ENCODE peak calls at places on chromosomes 16 and 17, in six cellular contexts. One of them, this sample, is unnamed.

GRCh38 chr17:81400154-81400938 is 5.1 kb downstream of the BAHCC1 start:
- DNase-seq in H1: no peak
- DNase-seq in H9: peak
- DNase-seq in IMR-90: peak
- DNase-seq in neuronal stem cell: peak
- DNase-seq in mesenchymal stem cell: peak
- DNase-seq in this sample: no peak

GRCh38 chr16:3695610-3696369 is 21.5 kb downstream of the TRAP1 start:
- DNase-seq in H1: no peak
- DNase-seq in H9: no peak
- DNase-seq in IMR-90: no peak
- DNase-seq in neuronal stem cell: no peak
- DNase-seq in mesenchymal stem cell: no peak
- DNase-seq in this sample: no peak

GRCh38 chr17:81814748-81815645 is 11.0 kb downstream of the GCGR start:
- DNase-seq in H1: no peak
- DNase-seq in H9: no peak
- DNase-seq in IMR-90: no peak
- DNase-seq in neuronal stem cell: no peak
- DNase-seq in mesenchymal stem cell: no peak
- DNase-seq in this sample: no peak

GRCh38 chr16:47880653-47881052 is 275.1 kb downstream of the ABCC12 start:
- DNase-seq in H1: no peak
- DNase-seq in H9: no peak
- DNase-seq in IMR-90: no peak
- DNase-seq in neuronal stem cell: no peak
- DNase-seq in mesenchymal stem cell: no peak
- DNase-seq in this sample: no peak

GRCh38 chr17:78986048-78986648 is 6.4 kb upstream of the LGALS3BP start:
- DNase-seq in H1: no peak
- DNase-seq in H9: no peak
- DNase-seq in IMR-90: peak
- DNase-seq in neuronal stem cell: no peak
- DNase-seq in mesenchymal stem cell: peak
- DNase-seq in this sample: peak

GRCh38 chr16:30623558-30624283 is 13.5 kb upstream of the ZNF689 start:
- DNase-seq in H1: no peak
- DNase-seq in H9: no peak
- DNase-seq in IMR-90: no peak
- DNase-seq in neuronal stem cell: no peak
- DNase-seq in mesenchymal stem cell: no peak
- DNase-seq in this sample: peak

GRCh38 chr17:6346387-6346786 is 88.5 kb downstream of the AIPL1 start:
- DNase-seq in H1: no peak
- DNase-seq in H9: no peak
- DNase-seq in IMR-90: no peak
- DNase-seq in neuronal stem cell: no peak
- DNase-seq in mesenchymal stem cell: no peak
- DNase-seq in this sample: no peak

GRCh38 chr17:72631568-72631967 is 460.9 kb downstream of the SLC39A11 start:
- DNase-seq in H1: no peak
- DNase-seq in H9: no peak
- DNase-seq in IMR-90: no peak
- DNase-seq in neuronal stem cell: no peak
- DNase-seq in mesenchymal stem cell: no peak
- DNase-seq in this sample: no peak

GRCh38 chr16:89561195-89562026 is 929 bp downstream of the RPL13 start:
- DNase-seq in H1: no peak
- DNase-seq in H9: no peak
- DNase-seq in IMR-90: no peak
- DNase-seq in neuronal stem cell: no peak
- DNase-seq in mesenchymal stem cell: no peak
- DNase-seq in this sample: peak

GRCh38 chr16:89557936-89558490 is 2.5 kb upstream of the RPL13 start:
- DNase-seq in H1: no peak
- DNase-seq in H9: no peak
- DNase-seq in IMR-90: no peak
- DNase-seq in neuronal stem cell: no peak
- DNase-seq in mesenchymal stem cell: no peak
- DNase-seq in this sample: no peak

GRCh38 chr16:89562939-89563338 is 2.5 kb downstream of the RPL13 start:
- DNase-seq in H1: no peak
- DNase-seq in H9: no peak
- DNase-seq in IMR-90: no peak
- DNase-seq in neuronal stem cell: no peak
- DNase-seq in mesenchymal stem cell: no peak
- DNase-seq in this sample: no peak

GRCh38 chr16:89562027-89562599 is 1.6 kb downstream of the RPL13 start:
- DNase-seq in H1: no peak
- DNase-seq in H9: no peak
- DNase-seq in IMR-90: no peak
- DNase-seq in neuronal stem cell: no peak
- DNase-seq in mesenchymal stem cell: no peak
- DNase-seq in this sample: peak

DNA sequence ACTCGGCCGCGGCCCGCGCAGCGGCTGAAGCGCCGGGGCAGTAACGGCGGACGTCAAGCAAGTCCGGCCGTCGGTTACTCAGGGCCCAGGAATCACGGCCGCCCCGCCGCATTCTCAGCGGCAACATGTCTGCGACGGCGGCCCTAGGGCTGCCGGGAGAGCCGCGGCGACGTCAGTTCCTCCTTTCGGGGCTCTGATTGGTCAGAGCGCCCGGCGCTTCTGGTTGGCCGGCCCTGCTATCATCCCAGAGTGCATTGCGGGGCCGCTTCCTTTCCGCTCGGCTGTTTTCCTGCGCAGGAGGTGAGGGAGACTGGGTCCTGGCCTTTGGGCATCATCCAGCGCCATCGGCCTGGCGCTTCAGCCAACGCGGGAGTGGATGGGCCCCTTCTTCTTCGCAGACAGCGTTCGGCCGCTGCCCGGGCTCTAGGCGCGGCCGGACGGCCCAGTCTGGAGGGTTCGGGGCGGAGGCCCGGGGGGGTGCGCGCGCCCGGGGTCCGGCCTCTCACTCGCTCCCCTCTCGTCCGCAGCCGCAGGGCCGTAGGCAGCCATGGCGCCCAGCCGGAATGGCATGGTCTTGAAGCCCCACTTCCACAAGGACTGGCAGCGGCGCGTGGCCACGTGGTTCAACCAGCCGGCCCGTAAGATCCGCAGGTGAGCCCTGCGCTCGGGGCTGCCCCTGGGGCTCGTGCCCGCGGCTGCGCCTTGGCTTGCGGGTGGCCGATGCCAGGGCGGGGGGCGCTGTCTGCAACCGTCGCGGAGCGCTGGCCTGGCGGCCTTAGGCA is at the start of gene RPL13:
- DNase-seq in H1: peak
- DNase-seq in H9: peak
- DNase-seq in IMR-90: peak
- DNase-seq in neuronal stem cell: peak
- DNase-seq in mesenchymal stem cell: peak
- DNase-seq in this sample: peak
- H4K8ac ChIP-seq in H1: peak
- H4K8ac ChIP-seq in H9: no peak
- H4K8ac ChIP-seq in IMR-90: peak
- H4K8ac ChIP-seq in neuronal stem cell: no peak
- H4K8ac ChIP-seq in mesenchymal stem cell: peak
- H4K8ac ChIP-seq in this sample: peak

DNA sequence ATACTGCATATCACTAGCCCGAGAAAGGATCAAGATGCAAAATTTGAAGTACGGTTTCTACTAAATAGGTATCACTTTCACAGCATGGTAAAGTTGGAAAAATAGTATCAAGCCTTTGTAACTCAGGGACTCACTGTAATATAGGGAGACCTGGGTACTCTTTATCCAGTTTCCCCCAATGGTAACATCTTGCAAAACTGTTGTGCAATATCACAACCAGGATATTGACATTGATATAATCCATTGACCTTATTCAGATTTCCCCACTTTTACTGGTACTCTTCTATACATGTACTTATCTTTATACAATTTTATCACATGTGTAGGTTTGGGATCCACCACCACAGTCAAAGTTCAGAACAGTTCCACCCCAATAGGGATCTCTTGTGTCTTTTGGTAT is 20.4 kb upstream of the GINS3 start:
- DNase-seq in H1: no peak
- DNase-seq in H9: no peak
- DNase-seq in IMR-90: no peak
- DNase-seq in neuronal stem cell: no peak
- DNase-seq in mesenchymal stem cell: no peak
- DNase-seq in this sample: no peak
- H3K14ac ChIP-seq in H1: no peak
- H3K14ac ChIP-seq in H9: no peak
- H3K14ac ChIP-seq in IMR-90: no peak
- H3K14ac ChIP-seq in neuronal stem cell: no peak
- H3K14ac ChIP-seq in mesenchymal stem cell: no peak
- H3K14ac ChIP-seq in this sample: no peak

DNA sequence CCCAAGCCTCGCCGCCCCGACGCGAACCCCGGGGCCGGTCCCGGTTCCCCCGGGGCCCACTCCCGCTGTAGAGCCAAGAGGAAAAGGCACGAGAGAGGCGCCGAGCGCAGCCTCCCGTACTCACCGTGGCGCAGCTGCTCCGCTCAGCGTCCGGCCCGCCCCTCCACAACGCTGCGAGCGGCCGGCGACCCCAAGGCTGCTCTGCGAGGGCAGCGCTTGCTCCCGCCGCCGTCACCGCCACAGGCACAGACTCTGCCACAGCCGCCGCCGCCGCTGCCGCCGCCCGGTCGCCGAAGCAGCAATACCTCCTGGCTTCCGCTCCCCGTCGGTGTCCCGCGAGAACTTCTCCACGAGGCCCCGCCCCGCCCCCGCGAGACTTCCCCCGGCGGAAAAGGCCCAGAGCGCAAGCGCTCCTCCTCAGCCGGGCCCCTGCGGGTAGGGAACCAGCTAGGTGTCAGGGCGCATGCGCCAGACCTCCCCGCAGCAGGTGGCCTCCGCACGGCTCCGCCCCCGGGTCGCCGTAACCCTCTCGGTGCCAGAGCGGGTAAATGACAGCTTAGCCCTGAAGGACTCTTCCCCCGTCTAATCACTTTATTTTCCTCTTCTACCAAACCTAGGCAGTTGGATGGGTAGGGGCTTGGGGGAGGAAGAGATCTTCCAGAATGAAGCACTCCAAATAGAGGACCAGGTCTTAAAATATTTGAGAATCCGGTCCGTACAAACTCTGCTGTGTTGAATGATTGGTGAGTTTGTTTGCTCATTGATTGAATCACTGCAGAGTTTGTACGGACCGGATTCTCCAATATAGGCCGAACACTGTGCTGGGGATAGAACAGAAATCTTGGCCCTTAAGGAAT is at the start of gene GRB2:
- DNase-seq in H1: peak
- DNase-seq in H9: peak
- DNase-seq in IMR-90: peak
- DNase-seq in neuronal stem cell: peak
- DNase-seq in mesenchymal stem cell: peak
- DNase-seq in this sample: peak
- H3K23ac ChIP-seq in H1: no peak
- H3K23ac ChIP-seq in H9: no peak
- H3K23ac ChIP-seq in IMR-90: peak
- H3K23ac ChIP-seq in neuronal stem cell: peak
- H3K23ac ChIP-seq in mesenchymal stem cell: peak
- H3K23ac ChIP-seq in this sample: no peak

GRCh38 chr16:53678756-53679334 is 24.8 kb downstream of the RPGRIP1L start:
- DNase-seq in H1: no peak
- DNase-seq in H9: no peak
- DNase-seq in IMR-90: peak
- DNase-seq in neuronal stem cell: no peak
- DNase-seq in mesenchymal stem cell: no peak
- DNase-seq in this sample: no peak

GRCh38 chr16:53672461-53672860 is 31.2 kb downstream of the RPGRIP1L start:
- DNase-seq in H1: no peak
- DNase-seq in H9: no peak
- DNase-seq in IMR-90: no peak
- DNase-seq in neuronal stem cell: no peak
- DNase-seq in mesenchymal stem cell: no peak
- DNase-seq in this sample: no peak

GRCh38 chr16:53680756-53681155 is 22.9 kb downstream of the RPGRIP1L start:
- DNase-seq in H1: no peak
- DNase-seq in H9: no peak
- DNase-seq in IMR-90: peak
- DNase-seq in neuronal stem cell: no peak
- DNase-seq in mesenchymal stem cell: no peak
- DNase-seq in this sample: no peak

GRCh38 chr16:53673189-53673588 is 30.5 kb downstream of the RPGRIP1L start:
- DNase-seq in H1: no peak
- DNase-seq in H9: no peak
- DNase-seq in IMR-90: no peak
- DNase-seq in neuronal stem cell: no peak
- DNase-seq in mesenchymal stem cell: no peak
- DNase-seq in this sample: no peak

DNA sequence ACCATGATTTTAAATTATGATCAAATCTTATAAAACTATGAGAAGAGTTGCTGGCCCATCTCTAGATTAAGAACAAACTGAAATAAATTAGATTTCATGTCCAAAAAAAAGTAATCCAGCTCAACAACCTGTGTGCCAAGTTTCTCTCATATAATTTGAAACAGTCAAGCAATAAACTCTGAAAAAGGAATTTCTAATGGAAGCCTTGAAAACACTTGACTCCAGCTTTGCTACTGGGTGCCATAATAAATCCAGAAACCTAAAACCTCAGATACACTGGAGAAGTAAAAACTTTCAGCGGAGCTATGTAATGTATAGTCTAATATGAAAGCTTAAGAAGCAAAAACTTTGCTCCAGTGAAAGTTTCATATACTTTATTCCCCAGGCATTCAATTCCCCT is 25.5 kb downstream of the RPGRIP1L start:
- DNase-seq in H1: no peak
- DNase-seq in H9: no peak
- DNase-seq in IMR-90: no peak
- DNase-seq in neuronal stem cell: no peak
- DNase-seq in mesenchymal stem cell: no peak
- DNase-seq in this sample: no peak
- H4K8ac ChIP-seq in H1: no peak
- H4K8ac ChIP-seq in H9: no peak
- H4K8ac ChIP-seq in IMR-90: no peak
- H4K8ac ChIP-seq in neuronal stem cell: no peak
- H4K8ac ChIP-seq in mesenchymal stem cell: no peak
- H4K8ac ChIP-seq in this sample: no peak